ENCODE peak calls at places on chromosome 12, in eight cellular contexts. A, L, W, D, M, C, T and P are unnamed samples.

GRCh38 chr12:34299802-34300193 is 277.5 kb downstream of the ALG10 start:
- DNase-seq in M (no peak), L (no peak), A (no peak), C (no peak), W (no peak), T (no peak), D (no peak), P (no peak)

GRCh38 chr12:97595936-97596335 is 133.3 kb downstream of the RMST start:
- DNase-seq in L (no peak), C (no peak), T (no peak), W (no peak), A (no peak), M (no peak), D (no peak), P (no peak)

GRCh38 chr12:52681551-52682380 is 1.6 kb upstream of the KRT1 start:
- DNase-seq in C (no peak), A (no peak), D (no peak), W (no peak), T (no peak), L (no peak), M (no peak), P (no peak)

GRCh38 chr12:94435511-94435927 is 24.1 kb downstream of the CEP83 start:
- DNase-seq in A (no peak), W (no peak), C (no peak), L (no peak), T (no peak), D (no peak), M (no peak), P (no peak)

GRCh38 chr12:107225626-107226025 is 132.3 kb upstream of the CRY1 start:
- DNase-seq in M (no peak), T (no peak), A (no peak), C (no peak), D (no peak), L (peak), W (peak), P (no peak)

GRCh38 chr12:30622509-30622908 is 73.2 kb downstream of the IPO8 start:
- DNase-seq in A (peak), L (peak), D (no peak), C (no peak), M (no peak), T (no peak), W (no peak), P (peak)

GRCh38 chr12:613996-614726 is 49.1 kb downstream of the NINJ2 start:
- DNase-seq in W (no peak), L (no peak), T (peak), A (no peak), C (peak), D (no peak), M (no peak), P (no peak)

GRCh38 chr12:54068423-54069070 is 14.9 kb downstream of the HOXC4 start:
- DNase-seq in L (no peak), C (no peak), M (no peak), A (no peak), T (no peak), D (no peak), W (no peak), P (no peak)

GRCh38 chr12:104381721-104382480 is 74.8 kb upstream of the CHST11 start:
- DNase-seq in C (no peak), D (peak), T (peak), W (peak), M (peak), A (peak), L (peak), P (no peak)

GRCh38 chr12:131959641-131960589 is 10.2 kb downstream of the EP400 start:
- DNase-seq in D (peak), W (no peak), L (no peak), M (no peak), C (no peak), T (no peak), A (no peak), P (no peak)

GRCh38 chr12:45637706-45638105 is 91.8 kb upstream of the ARID2 start:
- DNase-seq in W (no peak), T (no peak), M (peak), A (no peak), D (no peak), L (peak), C (no peak), P (no peak)

GRCh38 chr12:131085816-131086591 is 132.3 kb downstream of the ADGRD1 start:
- DNase-seq in L (no peak), A (no peak), D (peak), T (no peak), W (no peak), M (no peak), C (no peak), P (no peak)

GRCh38 chr12:89333564-89334252 is 18.6 kb downstream of the DUSP6 start:
- DNase-seq in W (no peak), T (peak), L (no peak), A (no peak), M (no peak), D (no peak), C (no peak), P (no peak)

GRCh38 chr12:128752386-128752785 is 71.4 kb downstream of the SLC15A4 start:
- DNase-seq in W (no peak), C (no peak), L (no peak), A (no peak), M (no peak), D (peak), T (no peak), P (no peak)

GRCh38 chr12:101566318-101566717 is 28.5 kb upstream of the MYBPC1 start:
- DNase-seq in C (no peak), D (no peak), A (no peak), T (no peak), M (no peak), L (no peak), W (no peak), P (no peak)

GRCh38 chr12:57069522-57069921 is 9.1 kb downstream of the NEMP1 start:
- DNase-seq in L (peak), M (peak), T (peak), A (no peak), W (peak), C (no peak), D (no peak), P (peak)

GRCh38 chr12:51974646-51975045 is 23.1 kb downstream of the ACVR1B start:
- DNase-seq in L (no peak), T (no peak), W (no peak), A (no peak), M (no peak), D (no peak), C (no peak), P (no peak)

DNA sequence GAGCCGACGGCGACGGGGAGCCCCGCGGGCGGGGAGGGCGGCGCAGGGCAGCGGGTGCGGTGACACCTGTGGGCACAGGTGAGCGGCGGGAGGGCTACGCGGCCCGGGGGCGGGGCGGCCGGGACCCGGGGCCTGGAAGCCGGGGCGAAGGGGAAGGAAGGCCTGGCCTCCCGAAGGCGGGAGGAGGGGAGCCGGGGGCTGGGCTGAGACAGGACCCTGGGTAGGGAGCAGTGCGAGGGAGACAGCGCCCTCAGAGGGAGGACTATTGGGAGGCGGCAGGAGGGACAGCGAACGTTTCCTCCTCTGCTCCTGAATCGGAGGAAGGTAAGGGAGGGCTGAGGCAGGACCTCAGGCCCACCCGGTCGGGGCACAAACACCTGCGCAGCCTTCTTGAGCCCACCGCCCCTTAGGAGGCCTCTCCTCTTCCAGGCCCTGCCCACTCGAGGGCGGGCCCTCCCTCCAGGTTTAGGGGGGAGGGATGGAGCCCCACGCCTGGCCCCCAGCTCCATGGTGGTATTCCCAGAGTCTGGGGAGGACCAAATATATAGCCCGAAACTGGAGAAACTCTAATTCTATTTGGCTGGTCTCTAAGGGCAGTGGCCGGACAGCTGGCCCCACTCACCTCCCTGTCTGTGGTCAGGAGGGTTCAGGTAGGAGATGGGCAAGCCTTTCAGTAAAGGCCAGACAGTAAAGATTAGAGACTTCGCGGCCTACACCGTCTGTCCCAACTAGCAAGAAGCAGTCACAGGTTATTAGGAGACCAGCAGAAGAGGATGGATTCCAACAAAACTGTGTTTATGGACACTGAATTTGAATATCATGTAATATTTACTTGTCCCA is 509 bp downstream of the PLEKHG6 start:
- DNase-seq in W (no peak), M (no peak), A (no peak), L (no peak), C (no peak), D (no peak), T (no peak), P (no peak)
- H3K4me3 ChIP-seq in W (peak), M (no peak), A (peak), L (no peak), C (peak), D (peak), T (peak), P (no peak)

GRCh38 chr12:48004941-48005749 is 869 bp upstream of the COL2A1 start:
- DNase-seq in D (peak), L (no peak), A (no peak), M (no peak), T (no peak), W (no peak), C (peak), P (no peak)
- H3K4me3 ChIP-seq in D (no peak), L (no peak), A (no peak), M (no peak), T (no peak), W (no peak), C (no peak), P (no peak)

DNA sequence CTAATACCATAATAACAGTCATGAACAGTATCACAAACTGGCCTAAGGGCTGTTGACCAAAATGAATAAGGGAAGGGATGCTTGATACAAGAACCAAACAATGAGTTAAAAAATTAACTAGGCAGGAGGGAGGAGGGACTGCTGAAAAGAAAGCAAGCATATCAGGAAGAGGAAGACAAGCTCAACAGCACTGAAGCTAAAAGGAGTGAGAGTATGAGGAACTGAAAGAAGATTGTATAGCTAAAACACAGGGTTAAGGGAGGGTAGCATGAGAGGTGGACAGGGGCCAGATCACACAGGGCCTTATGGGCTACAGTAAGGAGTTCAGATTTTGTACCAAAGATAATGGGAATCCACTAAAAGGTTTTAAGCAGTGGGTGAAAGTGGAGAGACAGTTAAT is 34.1 kb downstream of the ITGA7 start:
- DNase-seq in W (no peak), A (no peak), L (no peak), M (no peak), D (no peak), C (no peak), T (no peak), P (no peak)
- H3K4me3 ChIP-seq in W (no peak), A (no peak), L (no peak), M (no peak), D (no peak), C (no peak), T (no peak), P (no peak)

GRCh38 chr12:38905480-38906351 is at the start of gene CPNE8:
- DNase-seq in A (no peak), C (peak), D (peak), L (peak), M (no peak), W (peak), T (peak), P (no peak)
- H3K4me3 ChIP-seq in A (peak), C (peak), D (peak), L (peak), M (peak), W (peak), T (peak), P (peak)

GRCh38 chr12:69822205-69822860 is 2.7 kb upstream of the MYRFL start:
- DNase-seq in T (no peak), D (no peak), L (no peak), M (no peak), C (no peak), A (no peak), W (no peak), P (no peak)
- H3K4me3 ChIP-seq in T (no peak), D (no peak), L (no peak), M (no peak), C (no peak), A (no peak), W (no peak), P (no peak)

DNA sequence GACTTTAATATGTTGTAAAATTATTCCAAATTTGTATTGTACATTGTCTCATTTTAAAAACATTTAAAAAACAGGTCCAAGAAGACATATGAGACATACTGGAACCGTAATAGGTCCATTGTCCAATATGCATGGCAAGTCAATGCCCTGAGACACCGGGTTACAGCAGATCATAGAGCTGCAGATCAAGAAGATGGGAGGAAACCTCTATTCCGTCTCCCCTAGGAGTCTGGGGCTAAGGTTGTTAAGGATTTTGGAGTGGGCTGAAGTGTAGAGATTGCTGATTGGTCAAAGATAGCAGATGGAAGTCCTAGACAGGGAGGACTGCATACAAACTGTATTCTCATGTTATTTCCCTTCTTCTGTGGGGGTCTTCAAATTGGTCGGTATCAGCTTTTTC is 108.3 kb upstream of the PLEKHA5 start:
- DNase-seq in M (no peak), T (no peak), W (no peak), A (no peak), D (no peak), C (no peak), L (no peak), P (no peak)
- H3K4me3 ChIP-seq in M (no peak), T (no peak), W (no peak), A (no peak), D (no peak), C (no peak), L (no peak), P (no peak)